ENCODE peak calls at places on chromosomes 3 and 15, in six cellular contexts. One of them, this sample, is unnamed.

GRCh38 chr3:148839805-148840204 is 12.2 kb downstream of the CPB1 start:
- DNase-seq in IMR-90: no peak
- DNase-seq in PC-3: no peak
- DNase-seq in SK-N-SH: no peak
- DNase-seq in OCI-LY7: peak; percentile 1
- DNase-seq in H9: no peak
- DNase-seq in this sample: no peak

GRCh38 chr3:107943860-107944543 is 146.8 kb downstream of the CD47 start:
- DNase-seq in PC-3: peak; percentile 30
- DNase-seq in SK-N-SH: no peak
- DNase-seq in OCI-LY7: no peak
- DNase-seq in H9: no peak
- DNase-seq in IMR-90: peak; percentile 26
- DNase-seq in this sample: no peak

GRCh38 chr3:52128118-52128683 is 26.0 kb downstream of the POC1A start:
- DNase-seq in PC-3: peak; percentile 92
- DNase-seq in OCI-LY7: no peak
- DNase-seq in SK-N-SH: peak; percentile 76
- DNase-seq in H9: no peak
- DNase-seq in IMR-90: peak; percentile 70
- DNase-seq in this sample: peak; percentile 77

GRCh38 chr3:161890147-161890625 is 393.6 kb downstream of the OTOL1 start:
- DNase-seq in IMR-90: peak; percentile 95
- DNase-seq in PC-3: peak; percentile 98
- DNase-seq in H9: no peak
- DNase-seq in OCI-LY7: no peak
- DNase-seq in SK-N-SH: no peak
- DNase-seq in this sample: peak; percentile 58

GRCh38 chr3:46213201-46213600 is 5.1 kb upstream of the CCR1 start:
- DNase-seq in IMR-90: no peak
- DNase-seq in H9: no peak
- DNase-seq in SK-N-SH: no peak
- DNase-seq in PC-3: no peak
- DNase-seq in OCI-LY7: no peak
- DNase-seq in this sample: no peak

GRCh38 chr15:94234300-94234699 is 2.9 kb downstream of the MCTP2 start:
- DNase-seq in H9: no peak
- DNase-seq in PC-3: no peak
- DNase-seq in IMR-90: no peak
- DNase-seq in OCI-LY7: no peak
- DNase-seq in SK-N-SH: no peak
- DNase-seq in this sample: peak; percentile 32

GRCh38 chr3:155316450-155316849 is 23.0 kb upstream of the STRIT1 start:
- DNase-seq in PC-3: no peak
- DNase-seq in OCI-LY7: no peak
- DNase-seq in IMR-90: no peak
- DNase-seq in SK-N-SH: no peak
- DNase-seq in H9: no peak
- DNase-seq in this sample: no peak

GRCh38 chr3:135539854-135540253 is 425.7 kb upstream of the PPP2R3A start:
- DNase-seq in H9: no peak
- DNase-seq in SK-N-SH: no peak
- DNase-seq in PC-3: no peak
- DNase-seq in OCI-LY7: no peak
- DNase-seq in IMR-90: no peak
- DNase-seq in this sample: no peak

GRCh38 chr3:176376531-176376930 is 820.8 kb downstream of the TBL1XR1 start:
- DNase-seq in SK-N-SH: no peak
- DNase-seq in H9: no peak
- DNase-seq in IMR-90: no peak
- DNase-seq in PC-3: peak; percentile 10
- DNase-seq in OCI-LY7: no peak
- DNase-seq in this sample: no peak

GRCh38 chr3:149095487-149095886 is 9.2 kb upstream of the HLTF start:
- DNase-seq in PC-3: no peak
- DNase-seq in OCI-LY7: peak; percentile 45
- DNase-seq in SK-N-SH: no peak
- DNase-seq in IMR-90: no peak
- DNase-seq in H9: no peak
- DNase-seq in this sample: no peak

GRCh38 chr3:14663396-14663795 is 11.5 kb upstream of the C3orf20 start:
- DNase-seq in SK-N-SH: no peak
- DNase-seq in OCI-LY7: no peak
- DNase-seq in PC-3: no peak
- DNase-seq in IMR-90: no peak
- DNase-seq in H9: no peak
- DNase-seq in this sample: no peak

GRCh38 chr3:134496481-134497071 is 10.7 kb downstream of the CEP63 start:
- DNase-seq in H9: no peak
- DNase-seq in PC-3: no peak
- DNase-seq in SK-N-SH: peak; percentile 60
- DNase-seq in OCI-LY7: no peak
- DNase-seq in IMR-90: no peak
- DNase-seq in this sample: no peak

GRCh38 chr3:128548426-128549282 is 55.7 kb upstream of the GATA2 start:
- DNase-seq in OCI-LY7: no peak
- DNase-seq in SK-N-SH: no peak
- DNase-seq in IMR-90: peak; percentile 45
- DNase-seq in PC-3: no peak
- DNase-seq in H9: no peak
- DNase-seq in this sample: no peak

GRCh38 chr15:74460298-74460697 is 662 bp downstream of the UBL7 start:
- DNase-seq in PC-3: no peak
- DNase-seq in IMR-90: no peak
- DNase-seq in SK-N-SH: peak; percentile 33
- DNase-seq in H9: no peak
- DNase-seq in OCI-LY7: peak; percentile 27
- DNase-seq in this sample: no peak

GRCh38 chr15:36808401-36809160 is 229.2 kb downstream of the CDIN1 start:
- DNase-seq in IMR-90: peak; percentile 25
- DNase-seq in OCI-LY7: no peak
- DNase-seq in PC-3: no peak
- DNase-seq in H9: no peak
- DNase-seq in SK-N-SH: no peak
- DNase-seq in this sample: peak; percentile 29

GRCh38 chr3:72339750-72340025 is 508.6 kb downstream of the SHQ1 start:
- DNase-seq in SK-N-SH: no peak
- DNase-seq in OCI-LY7: no peak
- DNase-seq in PC-3: no peak
- DNase-seq in H9: no peak
- DNase-seq in IMR-90: no peak
- DNase-seq in this sample: no peak

GRCh38 chr3:130834476-130834875 is 59.4 kb upstream of the ATP2C1 start:
- DNase-seq in PC-3: peak; percentile 18
- DNase-seq in IMR-90: peak; percentile 7
- DNase-seq in OCI-LY7: no peak
- DNase-seq in H9: no peak
- DNase-seq in SK-N-SH: no peak
- DNase-seq in this sample: peak; percentile 12

GRCh38 chr15:70327328-70328136 is 229.8 kb upstream of the TLE3 start:
- DNase-seq in IMR-90: peak; percentile 43
- DNase-seq in SK-N-SH: no peak
- DNase-seq in PC-3: no peak
- DNase-seq in OCI-LY7: no peak
- DNase-seq in H9: no peak
- DNase-seq in this sample: no peak

GRCh38 chr3:8579101-8579500 is 65.5 kb downstream of the SSUH2 start:
- DNase-seq in SK-N-SH: no peak
- DNase-seq in H9: no peak
- DNase-seq in IMR-90: peak; percentile 42
- DNase-seq in OCI-LY7: no peak
- DNase-seq in PC-3: no peak
- DNase-seq in this sample: no peak
- H2AFZ ChIP-seq in SK-N-SH: no peak overlapping the region
- H2AFZ ChIP-seq in H9: no peak overlapping the region
- H2AFZ ChIP-seq in IMR-90: no peak overlapping the region
- H2AFZ ChIP-seq in OCI-LY7: no peak overlapping the region
- H2AFZ ChIP-seq in PC-3: no peak overlapping the region
- H2AFZ ChIP-seq in this sample: no peak overlapping the region

DNA sequence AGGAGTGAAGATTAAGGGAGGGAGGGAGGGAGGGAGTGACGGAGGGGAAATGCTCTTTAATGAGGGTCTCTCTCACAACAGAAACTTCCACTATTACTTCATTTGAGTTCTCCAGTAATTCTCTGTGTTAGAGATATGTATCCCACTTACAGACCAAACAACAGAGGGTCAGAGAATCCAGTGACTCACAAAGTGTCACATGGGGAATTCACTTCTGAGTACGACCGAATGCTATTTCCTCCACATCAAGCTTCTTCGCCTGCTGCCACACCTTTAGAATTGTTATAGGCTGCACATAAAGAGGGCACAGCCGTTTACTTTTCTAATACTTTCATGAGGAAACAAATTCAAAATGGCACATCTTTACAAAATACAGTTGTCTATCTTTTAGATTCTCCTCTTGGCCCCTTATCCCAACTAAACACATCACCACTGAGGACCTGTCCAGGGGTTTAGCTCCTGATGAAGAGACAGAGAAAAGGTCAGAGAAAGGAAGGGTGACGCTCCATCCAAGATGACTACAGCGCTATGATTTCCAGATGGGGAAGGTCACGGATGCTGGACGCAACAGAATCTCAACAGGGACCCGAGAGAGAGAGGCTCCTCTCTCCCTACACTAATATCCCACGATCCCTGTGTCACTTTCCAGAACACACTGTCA is 119.0 kb downstream of the XXYLT1 start:
- DNase-seq in H9: no peak
- DNase-seq in PC-3: peak; percentile 84
- DNase-seq in IMR-90: peak; percentile 92
- DNase-seq in SK-N-SH: no peak
- DNase-seq in OCI-LY7: no peak
- DNase-seq in this sample: peak; percentile 51
- H2AFZ ChIP-seq in H9: no peak overlapping the region
- H2AFZ ChIP-seq in PC-3: peak overlapping the region; percentile 53
- H2AFZ ChIP-seq in IMR-90: peak overlapping the region; percentile 26
- H2AFZ ChIP-seq in SK-N-SH: no peak overlapping the region
- H2AFZ ChIP-seq in OCI-LY7: no peak overlapping the region
- H2AFZ ChIP-seq in this sample: no peak overlapping the region

GRCh38 chr15:96418146-96418545 is 87.6 kb downstream of the NR2F2 start:
- DNase-seq in H9: no peak
- DNase-seq in OCI-LY7: no peak
- DNase-seq in SK-N-SH: no peak
- DNase-seq in IMR-90: no peak
- DNase-seq in PC-3: no peak
- DNase-seq in this sample: no peak

GRCh38 chr15:96415513-96416217 is 85.2 kb downstream of the NR2F2 start:
- DNase-seq in H9: no peak
- DNase-seq in OCI-LY7: no peak
- DNase-seq in IMR-90: no peak
- DNase-seq in PC-3: no peak
- DNase-seq in SK-N-SH: no peak
- DNase-seq in this sample: no peak

GRCh38 chr15:96417760-96418130 is 87.2 kb downstream of the NR2F2 start:
- DNase-seq in H9: no peak
- DNase-seq in SK-N-SH: no peak
- DNase-seq in IMR-90: no peak
- DNase-seq in PC-3: no peak
- DNase-seq in OCI-LY7: no peak
- DNase-seq in this sample: no peak

GRCh38 chr15:96416218-96416933 is 85.9 kb downstream of the NR2F2 start:
- DNase-seq in H9: peak; percentile 61
- DNase-seq in OCI-LY7: no peak
- DNase-seq in SK-N-SH: no peak
- DNase-seq in IMR-90: no peak
- DNase-seq in PC-3: no peak
- DNase-seq in this sample: no peak

DNA sequence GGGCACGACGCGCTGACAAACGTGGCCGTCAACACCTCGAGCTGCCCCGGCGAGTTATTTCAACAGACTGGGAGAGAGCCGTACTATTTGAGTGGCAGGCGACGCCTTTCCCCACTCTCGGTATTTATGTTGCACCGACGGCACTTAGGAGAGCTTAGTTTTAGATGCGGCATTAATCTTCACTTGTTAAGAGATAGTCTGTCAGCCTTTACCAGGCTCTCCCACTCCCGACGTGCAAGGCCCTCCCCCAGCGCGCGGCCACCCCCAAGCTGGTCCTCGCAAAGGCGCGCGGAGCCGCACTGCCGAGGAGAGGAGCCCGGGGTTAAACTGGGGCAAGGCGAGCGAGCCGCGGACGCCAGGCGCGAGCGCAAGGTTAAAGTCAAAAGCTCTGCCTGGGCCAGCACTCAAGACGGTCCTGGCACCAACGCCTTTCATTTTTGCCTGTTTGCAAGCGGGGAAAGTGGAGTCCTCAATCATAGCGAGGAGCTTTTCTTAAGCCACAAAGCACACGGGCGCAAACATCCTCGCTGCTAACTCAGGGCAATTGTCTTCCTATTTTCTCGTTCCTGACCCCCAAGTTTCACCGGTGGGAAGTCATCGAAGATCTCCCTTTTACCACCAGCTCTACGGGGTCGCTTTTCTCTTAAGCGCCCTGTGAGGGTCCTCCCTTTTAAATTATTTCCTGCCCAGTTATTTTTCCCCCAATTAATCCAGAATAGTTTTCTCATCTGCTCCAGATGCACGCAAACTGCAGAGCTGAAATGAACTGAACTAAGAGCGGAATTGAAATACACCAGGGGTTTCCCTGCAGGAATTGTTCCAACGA is 86.6 kb downstream of the NR2F2 start:
- DNase-seq in IMR-90: peak; percentile 4
- DNase-seq in PC-3: no peak
- DNase-seq in SK-N-SH: no peak
- DNase-seq in OCI-LY7: no peak
- DNase-seq in H9: peak; percentile 58
- DNase-seq in this sample: no peak
- H2AFZ ChIP-seq in IMR-90: peak overlapping the region; percentile 73
- H2AFZ ChIP-seq in PC-3: no peak overlapping the region
- H2AFZ ChIP-seq in SK-N-SH: no peak overlapping the region
- H2AFZ ChIP-seq in OCI-LY7: no peak overlapping the region
- H2AFZ ChIP-seq in H9: no peak overlapping the region
- H2AFZ ChIP-seq in this sample: peak overlapping the region; percentile 56

GRCh38 chr15:81767076-81767475 is 278.7 kb downstream of the MEX3B start:
- DNase-seq in OCI-LY7: no peak
- DNase-seq in IMR-90: no peak
- DNase-seq in H9: no peak
- DNase-seq in SK-N-SH: no peak
- DNase-seq in PC-3: no peak
- DNase-seq in this sample: no peak
- H2AFZ ChIP-seq in OCI-LY7: no peak overlapping the region
- H2AFZ ChIP-seq in IMR-90: no peak overlapping the region
- H2AFZ ChIP-seq in H9: no peak overlapping the region
- H2AFZ ChIP-seq in SK-N-SH: no peak overlapping the region
- H2AFZ ChIP-seq in PC-3: no peak overlapping the region
- H2AFZ ChIP-seq in this sample: no peak overlapping the region

This sample was measured in hepatocyte.